ENCODE peak calls at places on chromosomes 2 and 18, in seven cellular contexts. I is body of pancreas, P is PC-3, X is kidney, B is cardiac muscle cell, T is OCI-LY7, Z is lower lobe of right lung. A is an unnamed sample.

GRCh38 chr2:71557321-71557720 is 104.0 kb downstream of the DYSF start:
- DNase-seq in Z (peak; percentile 14), P (no peak), B (no peak), X (peak; percentile 43), I (no peak), T (no peak), A (no peak)

GRCh38 chr18:70036771-70037452 is 89.2 kb upstream of the CD226 start:
- DNase-seq in I (no peak), B (no peak), P (no peak), X (no peak), T (peak; percentile 64), Z (no peak), A (no peak)

GRCh38 chr2:166148811-166149400 is 21.1 kb upstream of the SCN1A start:
- DNase-seq in P (no peak), X (no peak), T (no peak), I (no peak), Z (no peak), B (peak; percentile 10), A (no peak)

GRCh38 chr18:34977787-34978532 is 63.3 kb upstream of the MAPRE2 start:
- DNase-seq in I (peak; percentile 54), B (peak; percentile 35), P (no peak), Z (peak; percentile 78), T (peak; percentile 69), X (peak; percentile 83), A (peak; percentile 42)

GRCh38 chr2:224847961-224848850 is 132.0 kb upstream of the CCDC195 start:
- DNase-seq in X (no peak), B (peak; percentile 56), T (no peak), P (peak; percentile 76), I (peak; percentile 21), Z (no peak), A (peak; percentile 35)

GRCh38 chr18:32048507-32049091 is 30.0 kb downstream of the RNF125 start:
- DNase-seq in P (no peak), I (peak; percentile 56), B (no peak), T (peak; percentile 14), Z (peak; percentile 49), X (no peak), A (no peak)

GRCh38 chr2:229163893-229164292 is 107.2 kb downstream of the PID1 start:
- DNase-seq in B (no peak), Z (no peak), T (no peak), P (no peak), X (no peak), I (no peak), A (no peak)

GRCh38 chr2:150319085-150319484 is 168.4 kb downstream of the RND3 start:
- DNase-seq in X (no peak), B (no peak), T (no peak), P (no peak), Z (no peak), I (no peak), A (no peak)

GRCh38 chr2:6079405-6079804 is 387.2 kb downstream of the SOX11 start:
- DNase-seq in P (no peak), Z (no peak), T (no peak), X (no peak), B (no peak), I (no peak), A (no peak)

GRCh38 chr2:182615036-182615435 is 101.0 kb upstream of the DNAJC10 start:
- DNase-seq in B (no peak), I (no peak), X (no peak), P (no peak), T (no peak), Z (no peak), A (no peak)

GRCh38 chr2:105741617-105742016 is 3.1 kb upstream of the NCK2 start:
- DNase-seq in P (no peak), B (no peak), X (no peak), Z (no peak), I (no peak), T (no peak), A (no peak)

GRCh38 chr2:66070717-66071602 is 364.0 kb upstream of the MEIS1 start:
- DNase-seq in X (no peak), Z (no peak), I (no peak), T (no peak), P (no peak), B (no peak), A (no peak)

GRCh38 chr2:10382313-10383061 is 65.6 kb downstream of the ODC1 start:
- DNase-seq in T (peak; percentile 85), Z (peak; percentile 87), P (no peak), X (no peak), B (no peak), I (no peak), A (no peak)

GRCh38 chr2:133293544-133294270 is 274.6 kb downstream of the NCKAP5 start:
- DNase-seq in Z (no peak), I (no peak), P (no peak), X (no peak), B (no peak), T (no peak), A (peak; percentile 32)

GRCh38 chr2:23541453-23542334 is 156.7 kb downstream of the KLHL29 start:
- DNase-seq in B (no peak), T (no peak), P (no peak), X (no peak), I (no peak), Z (no peak), A (no peak)

GRCh38 chr2:189302274-189302948 is 122.8 kb upstream of the COL5A2 start:
- DNase-seq in Z (no peak), X (no peak), B (no peak), T (no peak), I (no peak), P (peak; percentile 41), A (no peak)

GRCh38 chr2:44016282-44016681 is 20.5 kb upstream of the LRPPRC start:
- DNase-seq in I (peak; percentile 22), P (peak; percentile 61), Z (no peak), X (no peak), B (peak; percentile 86), T (peak; percentile 31), A (peak; percentile 30)

GRCh38 chr18:23178661-23179081 is 43.4 kb downstream of the CABLES1 start:
- DNase-seq in I (peak; percentile 57), Z (no peak), T (no peak), X (no peak), P (no peak), B (no peak), A (no peak)

GRCh38 chr2:142082363-142082762 is 48.5 kb downstream of the LRP1B start:
- DNase-seq in X (peak; percentile 38), Z (no peak), I (no peak), B (no peak), T (no peak), P (no peak), A (no peak)

GRCh38 chr2:166000401-166000800 is 46.8 kb upstream of the TTC21B start:
- DNase-seq in I (no peak), P (no peak), B (no peak), T (no peak), Z (no peak), X (no peak), A (no peak)

GRCh38 chr2:195648780-195649179 is 8.2 kb upstream of the SLC39A10 start:
- DNase-seq in X (no peak), T (no peak), B (no peak), I (no peak), P (no peak), Z (no peak), A (no peak)

GRCh38 chr2:165357758-165358157 is 111.7 kb upstream of the CSRNP3 start:
- DNase-seq in Z (no peak), X (no peak), T (no peak), I (no peak), P (peak; percentile 83), B (no peak), A (no peak)

GRCh38 chr2:127829845-127830246 is 18.9 kb upstream of the WDR33 start:
- DNase-seq in Z (no peak), T (peak; percentile 98), P (no peak), X (no peak), I (no peak), B (no peak), A (no peak)

GRCh38 chr2:219430633-219431615 is 3.7 kb upstream of the SPEG start:
- DNase-seq in P (peak; percentile 67), X (no peak), T (peak; percentile 27), B (peak; percentile 70), Z (no peak), I (no peak), A (no peak)

GRCh38 chr2:226802573-226802972 is 3.0 kb upstream of the IRS1 start:
- DNase-seq in P (peak; percentile 83), Z (no peak), B (peak; percentile 79), I (peak; percentile 50), X (no peak), T (peak; percentile 85), A (no peak)

GRCh38 chr2:53945538-53945937 is 25.3 kb downstream of the PSME4 start:
- DNase-seq in T (no peak), X (no peak), B (no peak), Z (no peak), I (no peak), P (no peak), A (no peak)

GRCh38 chr18:59994357-59994756 is 94.6 kb downstream of the PMAIP1 start:
- DNase-seq in B (peak; percentile 11), X (no peak), P (peak; percentile 53), I (no peak), T (peak; percentile 51), Z (no peak), A (no peak)
- TF ChIP-seq CTCF in B (no peak), X (no peak), P (peak; percentile 56), I (no peak), T (peak; percentile 72), Z (no peak), A (no peak)

GRCh38 chr2:207083361-207084080 is 82.2 kb downstream of the KLF7 start:
- DNase-seq in B (no peak), T (no peak), Z (no peak), P (no peak), X (no peak), I (no peak), A (no peak)
- H3K36me3 ChIP-seq in B (peaks cover 4% of the 10 kb centered on the region), T (no peaks in the 10 kb centered on the region), Z (peaks cover 67% of the 10 kb centered on the region), P (no peaks in the 10 kb centered on the region), X (peaks cover 12% of the 10 kb centered on the region), I (peaks cover 2% of the 10 kb centered on the region), A (no peaks in the 10 kb centered on the region)

DNA sequence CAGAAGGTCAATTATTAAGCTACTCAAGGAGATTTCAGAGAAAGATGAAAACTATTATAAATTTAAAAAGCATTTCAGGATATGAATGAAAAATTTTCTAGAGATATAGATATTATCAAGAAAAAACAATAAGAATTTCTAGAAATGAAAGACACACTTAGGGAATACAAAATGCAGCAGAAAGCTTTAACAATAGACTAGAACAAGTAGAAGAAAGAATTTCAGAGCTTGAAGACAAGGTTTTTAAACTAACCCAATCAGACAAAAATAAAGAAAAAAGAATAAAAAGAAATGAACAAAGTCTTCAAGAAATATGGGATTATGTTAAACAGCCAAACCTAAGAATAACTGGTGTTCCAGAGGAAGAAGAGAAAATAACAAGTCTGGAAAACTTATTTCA is 34.4 kb downstream of the FLACC1 start:
- DNase-seq in T (no peak), Z (no peak), P (no peak), X (no peak), B (no peak), I (no peak), A (no peak)
- H3K9me3 ChIP-seq in T (peaks cover 6% of the 10 kb centered on the region), Z (peaks cover 24% of the 10 kb centered on the region), P (peaks cover 2% of the 10 kb centered on the region), X (no peaks in the 10 kb centered on the region), B (no peaks in the 10 kb centered on the region), I (peaks cover 8% of the 10 kb centered on the region), A (no peaks in the 10 kb centered on the region)

DNA sequence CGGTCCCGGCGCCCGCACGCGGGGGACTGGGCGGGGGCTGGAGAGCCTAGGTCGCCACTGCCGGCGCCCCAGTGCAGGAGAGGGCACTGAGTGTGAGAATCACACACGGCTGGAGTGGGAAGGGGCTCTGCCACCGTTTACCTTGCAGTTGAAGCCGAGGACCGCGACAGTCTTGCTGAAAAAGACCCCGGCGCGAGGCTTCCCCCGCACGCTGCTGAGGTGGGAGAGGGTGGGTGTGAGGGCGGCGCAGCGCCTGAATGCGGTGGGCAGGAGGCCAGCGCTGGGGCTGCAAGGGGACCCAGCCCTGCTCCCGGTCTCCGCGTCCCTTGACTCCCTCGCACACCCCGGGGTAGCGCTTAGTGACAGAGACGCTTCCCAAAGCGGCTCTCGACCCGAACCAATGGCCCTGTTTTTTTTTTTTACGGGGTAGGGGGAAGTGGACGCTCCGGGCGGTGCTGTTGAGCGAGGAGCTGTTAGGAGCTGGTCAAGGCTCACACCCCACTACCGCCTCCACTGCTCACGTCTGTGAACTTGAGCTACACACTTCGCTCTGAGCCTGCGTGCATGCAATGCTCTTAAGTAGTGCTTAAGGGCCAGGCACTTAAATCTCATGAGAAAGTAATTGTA is 794 bp downstream of the NOTO start:
- DNase-seq in X (no peak), Z (peak; percentile 68), B (peak; percentile 34), I (no peak), T (no peak), P (no peak), A (no peak)
- TF ChIP-seq CTCF in X (no peak), Z (no peak), B (no peak), I (no peak), T (no peak), P (no peak), A (no peak)

A was measured in ovary.